ENCODE peak calls at places on chromosomes 1 and 21, in nine cellular contexts. G is A549, O is left ventricle myocardium inferior, Q is HFF-Myc, T is HepG2, S is cardiac muscle cell, L is cardiac fibroblast, M is epithelial cell of esophagus, H is AG09309. X is an unnamed sample.

GRCh38 chr1:111992396-111992985 is 3.0 kb upstream of the KCND3 start:
- DNase-seq in G (no peak), O (no peak), Q (no peak), T (no peak), S (no peak), L (no peak), M (no peak), H (no peak), X (no peak)

GRCh38 chr1:11704226-11704619 is 12.7 kb downstream of the DRAXIN start:
- DNase-seq in G (no peak), O (no peak), Q (no peak), T (no peak), S (no peak), L (no peak), M (no peak), H (no peak), X (no peak)

GRCh38 chr21:45923146-45923545 is 58.4 kb upstream of the COL6A1 start:
- DNase-seq in G (peak; percentile 58), O (peak; percentile 74), Q (peak; percentile 25), T (peak; percentile 16), S (peak; percentile 83), L (peak; percentile 83), M (peak; percentile 20), H (peak; percentile 53), X (peak; percentile 13)

GRCh38 chr1:149846042-149846441 is 53.3 kb upstream of the BOLA1 start:
- DNase-seq in G (no peak), O (no peak), Q (no peak), T (no peak), S (no peak), L (no peak), M (no peak), H (no peak), X (no peak)

GRCh38 chr1:183318433-183318832 is 99.7 kb downstream of the NMNAT2 start:
- DNase-seq in G (peak; percentile 48), O (peak; percentile 78), Q (peak; percentile 53), T (peak; percentile 50), S (peak; percentile 97), L (peak; percentile 97), M (peak; percentile 90), H (peak; percentile 74), X (peak; percentile 34)

GRCh38 chr1:87816646-87817045 is 488.0 kb downstream of the LMO4 start:
- DNase-seq in G (no peak), O (no peak), Q (no peak), T (no peak), S (no peak), L (no peak), M (no peak), H (no peak), X (no peak)

GRCh38 chr1:31812158-31812829 is 3.5 kb downstream of the SPOCD1 start:
- DNase-seq in G (no peak), O (no peak), Q (no peak), T (no peak), S (no peak), L (no peak), M (no peak), H (no peak), X (no peak)

GRCh38 chr1:212212343-212212742 is 72.9 kb upstream of the PPP2R5A start:
- DNase-seq in G (no peak), O (no peak), Q (no peak), T (no peak), S (no peak), L (no peak), M (no peak), H (no peak), X (no peak)

GRCh38 chr21:31618696-31619430 is 40.6 kb upstream of the SOD1 start:
- DNase-seq in G (no peak), O (no peak), Q (no peak), T (no peak), S (no peak), L (peak; percentile 12), M (peak; percentile 34), H (no peak), X (no peak)

GRCh38 chr1:236214761-236215160 is 67.0 kb downstream of the ERO1B start:
- DNase-seq in G (no peak), O (no peak), Q (no peak), T (no peak), S (no peak), L (no peak), M (no peak), H (no peak), X (no peak)

GRCh38 chr21:39908265-39908923 is 41.2 kb downstream of the PCP4 start:
- DNase-seq in G (no peak), O (no peak), Q (no peak), T (no peak), S (no peak), L (no peak), M (no peak), H (no peak), X (no peak)

GRCh38 chr21:39913651-39914145 is 46.5 kb downstream of the PCP4 start:
- DNase-seq in G (no peak), O (no peak), Q (no peak), T (no peak), S (no peak), L (no peak), M (no peak), H (no peak), X (no peak)

GRCh38 chr21:39915881-39916280 is 48.6 kb downstream of the PCP4 start:
- DNase-seq in G (no peak), O (no peak), Q (no peak), T (no peak), S (no peak), L (no peak), M (no peak), H (peak; percentile 0), X (peak; percentile 34)

GRCh38 chr21:39911792-39912191 is 44.6 kb downstream of the PCP4 start:
- DNase-seq in G (no peak), O (no peak), Q (no peak), T (no peak), S (no peak), L (no peak), M (no peak), H (no peak), X (no peak)

DNA sequence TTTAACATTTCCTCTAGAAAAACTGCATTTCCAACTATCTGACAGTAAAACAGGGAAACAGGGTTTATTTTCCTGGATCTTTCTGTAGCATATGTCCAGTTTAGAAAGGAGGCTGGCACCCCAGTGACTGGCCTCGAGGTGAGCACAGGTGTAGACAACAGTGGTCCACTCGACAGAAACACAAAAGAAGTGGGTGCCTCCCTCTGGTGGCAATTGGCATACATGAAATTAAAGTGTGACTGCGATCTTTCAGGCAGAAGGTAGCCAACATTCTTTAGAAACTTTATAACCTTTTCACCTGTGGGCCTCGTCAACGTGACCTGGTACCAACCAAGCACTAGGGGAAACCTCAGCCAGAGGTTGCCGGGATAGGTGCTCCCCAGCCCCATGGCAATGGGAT is 44.0 kb downstream of the PCP4 start:
- DNase-seq in G (peak; percentile 2), O (no peak), Q (no peak), T (no peak), S (no peak), L (no peak), M (no peak), H (no peak), X (no peak)
- TF ChIP-seq CTCF in G (no peak), O (peak; percentile 19), Q (no peak), T (no peak), S (no peak), L (no peak), M (no peak), H (no peak), X (peak; percentile 61)

GRCh38 chr1:198495635-198496034 is 44.8 kb downstream of the ATP6V1G3 start:
- DNase-seq in G (no peak), O (no peak), Q (no peak), T (no peak), S (no peak), L (no peak), M (no peak), H (no peak), X (no peak)
- H3K4me3 ChIP-seq in G (no peak overlapping the region), O (no peak overlapping the region), Q (no peak overlapping the region), T (no peak overlapping the region), S (no peak overlapping the region), L (no peak overlapping the region), M (no peak overlapping the region), H (no peak overlapping the region), X (no peak overlapping the region)

GRCh38 chr1:33654267-33654832 is 181.9 kb downstream of the ZSCAN20 start:
- DNase-seq in G (no peak), O (no peak), Q (no peak), T (no peak), S (peak; percentile 17), L (no peak), M (no peak), H (peak; percentile 5), X (no peak)
- TF ChIP-seq CTCF in G (no peak), O (peak; percentile 37), Q (peak; percentile 47), T (peak; percentile 44), S (peak; percentile 22), L (no peak), M (peak; percentile 13), H (peak; percentile 67), X (peak; percentile 36)

GRCh38 chr1:1060281-1061000 is 13.7 kb downstream of the RNF223 start:
- DNase-seq in G (no peak), O (no peak), Q (no peak), T (no peak), S (no peak), L (no peak), M (no peak), H (no peak), X (no peak)

GRCh38 chr1:1055841-1056736 is 18.0 kb downstream of the RNF223 start:
- DNase-seq in G (no peak), O (no peak), Q (no peak), T (no peak), S (no peak), L (no peak), M (no peak), H (no peak), X (no peak)

GRCh38 chr1:1059494-1060280 is 14.4 kb downstream of the RNF223 start:
- DNase-seq in G (peak; percentile 61), O (peak; percentile 89), Q (no peak), T (peak; percentile 66), S (peak; percentile 77), L (peak; percentile 69), M (peak; percentile 85), H (no peak), X (no peak)

GRCh38 chr1:1058921-1059493 is 15.1 kb downstream of the RNF223 start:
- DNase-seq in G (no peak), O (no peak), Q (no peak), T (no peak), S (peak; percentile 6), L (peak; percentile 20), M (peak; percentile 41), H (no peak), X (no peak)

DNA sequence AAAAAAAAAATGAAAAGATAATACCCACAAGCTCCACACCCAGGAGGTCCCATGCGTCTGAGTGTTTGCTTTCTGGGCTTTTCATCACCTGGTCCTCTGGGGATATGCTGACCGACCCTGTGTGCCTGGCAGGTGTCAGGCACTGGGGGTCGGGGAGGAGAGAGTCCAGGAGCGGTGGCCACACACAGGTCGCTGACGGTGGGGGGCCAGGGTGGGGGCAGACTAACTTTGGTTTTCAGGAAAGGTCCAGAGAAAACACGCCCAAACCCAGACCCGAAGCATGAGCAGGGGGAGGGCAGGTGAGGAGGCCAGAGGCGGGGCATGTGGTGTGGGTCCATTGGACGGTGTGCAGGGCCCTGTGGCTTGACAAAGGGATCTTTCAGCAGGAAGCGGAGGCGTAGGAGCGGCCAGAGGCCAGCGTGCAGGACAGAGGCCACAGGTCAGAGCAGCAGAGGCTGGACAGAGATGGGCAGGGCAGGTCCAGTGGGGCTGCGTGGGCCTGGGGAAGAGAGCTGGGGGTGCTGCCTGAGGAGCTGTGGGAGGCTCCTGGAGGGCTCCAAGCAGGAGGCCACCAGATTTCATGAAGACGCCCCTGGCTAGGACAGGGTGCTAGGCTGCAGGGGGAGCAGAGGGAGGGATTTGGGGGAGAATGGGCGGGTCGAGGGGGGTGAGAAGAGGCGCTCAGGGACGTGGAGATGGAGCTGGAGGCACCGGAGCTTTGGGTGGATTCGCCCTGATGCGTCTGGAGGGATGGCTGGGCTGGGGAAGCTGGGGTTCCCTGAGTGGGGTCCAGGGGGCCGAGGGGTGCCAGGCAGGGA is 15.8 kb downstream of the RNF223 start:
- DNase-seq in G (no peak), O (no peak), Q (no peak), T (peak; percentile 82), S (no peak), L (no peak), M (no peak), H (no peak), X (no peak)
- H3K4me3 ChIP-seq in G (peak overlapping the region; percentile 74), O (peak overlapping the region; percentile 72), Q (peak overlapping the region; percentile 33), T (peak overlapping the region; percentile 96), S (no peak overlapping the region), L (no peak overlapping the region), M (no peak overlapping the region), H (peak overlapping the region; percentile 36), X (no peak overlapping the region)

X was measured in retinal pigment epithelial cell.